ENCODE peak calls at places on chromosomes 16 and 17, in nine cellular contexts. One of them, this sample, is unnamed.

GRCh38 chr17:49915670-49916069 is 53.3 kb upstream of the DLX4 start:
- DNase-seq in GM23248: no peak
- DNase-seq in MM.1S: no peak
- DNase-seq in SK-N-SH: no peak
- DNase-seq in neural progenitor cell: peak; percentile 31
- DNase-seq in hepatocyte: no peak
- DNase-seq in HCT116: no peak
- DNase-seq in GM23338: no peak
- DNase-seq in OCI-LY7: no peak
- DNase-seq in this sample: no peak

GRCh38 chr17:50523208-50523607 is 9.3 kb upstream of the EPN3 start:
- DNase-seq in neural progenitor cell: no peak
- DNase-seq in MM.1S: no peak
- DNase-seq in OCI-LY7: no peak
- DNase-seq in GM23248: no peak
- DNase-seq in hepatocyte: no peak
- DNase-seq in SK-N-SH: no peak
- DNase-seq in GM23338: no peak
- DNase-seq in HCT116: no peak
- DNase-seq in this sample: no peak

GRCh38 chr16:24930440-24930839 is 84.7 kb downstream of the SLC5A11 start:
- DNase-seq in GM23248: no peak
- DNase-seq in MM.1S: no peak
- DNase-seq in hepatocyte: no peak
- DNase-seq in neural progenitor cell: no peak
- DNase-seq in HCT116: no peak
- DNase-seq in SK-N-SH: no peak
- DNase-seq in OCI-LY7: no peak
- DNase-seq in GM23338: no peak
- DNase-seq in this sample: no peak

GRCh38 chr17:40107266-40107980 is 7.0 kb upstream of the NR1D1 start:
- DNase-seq in MM.1S: no peak
- DNase-seq in GM23338: no peak
- DNase-seq in HCT116: no peak
- DNase-seq in neural progenitor cell: no peak
- DNase-seq in hepatocyte: no peak
- DNase-seq in OCI-LY7: no peak
- DNase-seq in SK-N-SH: no peak
- DNase-seq in GM23248: peak; percentile 55
- DNase-seq in this sample: no peak

GRCh38 chr16:78504391-78504945 is 405.0 kb downstream of the WWOX start:
- DNase-seq in HCT116: no peak
- DNase-seq in OCI-LY7: no peak
- DNase-seq in GM23338: no peak
- DNase-seq in hepatocyte: peak; percentile 12
- DNase-seq in neural progenitor cell: no peak
- DNase-seq in MM.1S: no peak
- DNase-seq in SK-N-SH: no peak
- DNase-seq in GM23248: peak; percentile 39
- DNase-seq in this sample: no peak

GRCh38 chr16:66741971-66742396 is 9.4 kb downstream of the DYNC1LI2 start:
- DNase-seq in hepatocyte: no peak
- DNase-seq in SK-N-SH: no peak
- DNase-seq in OCI-LY7: no peak
- DNase-seq in neural progenitor cell: no peak
- DNase-seq in GM23338: no peak
- DNase-seq in HCT116: no peak
- DNase-seq in GM23248: peak; percentile 26
- DNase-seq in MM.1S: no peak
- DNase-seq in this sample: no peak

GRCh38 chr17:12097326-12097725 is 76.6 kb downstream of the MAP2K4 start:
- DNase-seq in GM23248: no peak
- DNase-seq in SK-N-SH: no peak
- DNase-seq in neural progenitor cell: no peak
- DNase-seq in MM.1S: no peak
- DNase-seq in GM23338: no peak
- DNase-seq in OCI-LY7: no peak
- DNase-seq in HCT116: no peak
- DNase-seq in hepatocyte: no peak
- DNase-seq in this sample: no peak

GRCh38 chr17:164536-165235 is 16.8 kb downstream of the DOC2B start:
- DNase-seq in hepatocyte: peak; percentile 80
- DNase-seq in OCI-LY7: peak; percentile 63
- DNase-seq in SK-N-SH: peak; percentile 88
- DNase-seq in HCT116: no peak
- DNase-seq in GM23248: peak; percentile 54
- DNase-seq in GM23338: peak; percentile 68
- DNase-seq in MM.1S: no peak
- DNase-seq in neural progenitor cell: peak; percentile 85
- DNase-seq in this sample: peak; percentile 21

GRCh38 chr17:64575431-64575830 is 68.7 kb downstream of the CEP95 start:
- DNase-seq in SK-N-SH: no peak
- DNase-seq in HCT116: no peak
- DNase-seq in neural progenitor cell: no peak
- DNase-seq in OCI-LY7: no peak
- DNase-seq in GM23338: no peak
- DNase-seq in hepatocyte: no peak
- DNase-seq in MM.1S: no peak
- DNase-seq in GM23248: peak; percentile 32
- DNase-seq in this sample: no peak

GRCh38 chr17:64583055-64583454 is 76.3 kb downstream of the CEP95 start:
- DNase-seq in MM.1S: no peak
- DNase-seq in HCT116: no peak
- DNase-seq in neural progenitor cell: no peak
- DNase-seq in GM23338: no peak
- DNase-seq in SK-N-SH: no peak
- DNase-seq in hepatocyte: no peak
- DNase-seq in OCI-LY7: no peak
- DNase-seq in GM23248: no peak
- DNase-seq in this sample: peak; percentile 76

GRCh38 chr17:64585146-64585545 is 77.0 kb downstream of the SMURF2 start:
- DNase-seq in SK-N-SH: no peak
- DNase-seq in neural progenitor cell: no peak
- DNase-seq in HCT116: no peak
- DNase-seq in MM.1S: no peak
- DNase-seq in OCI-LY7: no peak
- DNase-seq in GM23248: no peak
- DNase-seq in hepatocyte: no peak
- DNase-seq in GM23338: no peak
- DNase-seq in this sample: peak; percentile 52

GRCh38 chr17:64574646-64575045 is 67.9 kb downstream of the CEP95 start:
- DNase-seq in GM23338: no peak
- DNase-seq in GM23248: no peak
- DNase-seq in MM.1S: no peak
- DNase-seq in SK-N-SH: no peak
- DNase-seq in neural progenitor cell: no peak
- DNase-seq in OCI-LY7: no peak
- DNase-seq in hepatocyte: no peak
- DNase-seq in HCT116: no peak
- DNase-seq in this sample: no peak

DNA sequence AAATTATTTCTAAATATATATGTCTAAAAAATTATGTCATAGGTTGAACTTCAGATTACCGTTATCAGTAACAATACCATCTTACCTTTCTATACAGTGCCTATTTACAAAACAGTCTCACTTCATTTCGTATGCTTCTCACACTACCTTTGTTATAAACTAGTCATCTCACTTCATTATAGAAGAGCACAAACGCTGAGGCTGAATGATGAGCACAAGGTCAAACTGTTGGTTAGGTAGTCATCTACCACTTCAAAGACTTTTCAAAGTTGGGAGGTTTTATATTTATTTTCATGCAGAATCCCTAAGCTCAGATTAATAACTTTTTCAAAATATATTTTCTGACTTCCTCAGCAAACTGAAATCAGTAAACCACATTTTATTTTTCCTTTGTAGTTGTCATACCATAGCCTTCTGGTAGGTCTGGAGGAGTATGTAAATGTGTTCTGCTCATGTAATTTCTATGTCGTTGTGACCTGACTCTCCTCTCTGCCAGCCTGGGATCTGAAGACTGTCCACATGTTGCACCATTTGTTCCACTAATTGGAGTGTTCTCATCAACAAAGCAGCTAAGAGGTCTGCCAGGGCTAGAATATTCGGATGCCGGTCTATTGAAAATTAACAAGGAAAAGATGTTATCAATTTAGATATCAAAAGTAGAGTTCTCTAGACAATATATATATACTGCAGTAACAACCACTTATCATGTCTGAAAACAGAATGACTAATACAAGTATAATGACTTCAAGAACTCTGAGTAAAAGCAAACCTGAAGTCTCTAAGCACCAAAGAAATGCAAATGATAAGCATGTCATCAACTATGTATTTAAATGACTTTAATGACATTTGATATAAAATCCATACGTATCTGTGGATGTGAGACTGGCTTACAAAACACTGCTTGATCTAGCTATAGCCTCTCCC is 73.9 kb downstream of the CEP95 start:
- DNase-seq in neural progenitor cell: no peak
- DNase-seq in MM.1S: no peak
- DNase-seq in HCT116: no peak
- DNase-seq in hepatocyte: no peak
- DNase-seq in OCI-LY7: no peak
- DNase-seq in SK-N-SH: no peak
- DNase-seq in GM23338: no peak
- DNase-seq in GM23248: peak; percentile 31
- DNase-seq in this sample: no peak
- TF ChIP-seq EZH2phosphoT487 in neural progenitor cell: no peak
- TF ChIP-seq EZH2phosphoT487 in MM.1S: no peak
- TF ChIP-seq EZH2phosphoT487 in HCT116: no peak
- TF ChIP-seq EZH2phosphoT487 in hepatocyte: no peak
- TF ChIP-seq EZH2phosphoT487 in OCI-LY7: no peak
- TF ChIP-seq EZH2phosphoT487 in SK-N-SH: no peak
- TF ChIP-seq EZH2phosphoT487 in GM23338: no peak
- TF ChIP-seq EZH2phosphoT487 in GM23248: no peak
- TF ChIP-seq EZH2phosphoT487 in this sample: no peak

GRCh38 chr16:46922239-46922638 is 38.1 kb downstream of the GPT2 start:
- DNase-seq in GM23338: no peak
- DNase-seq in SK-N-SH: no peak
- DNase-seq in GM23248: no peak
- DNase-seq in neural progenitor cell: no peak
- DNase-seq in hepatocyte: no peak
- DNase-seq in OCI-LY7: no peak
- DNase-seq in MM.1S: no peak
- DNase-seq in HCT116: no peak
- DNase-seq in this sample: no peak

GRCh38 chr16:46923513-46924295 is 39.5 kb downstream of the GPT2 start:
- DNase-seq in MM.1S: no peak
- DNase-seq in HCT116: no peak
- DNase-seq in GM23248: peak; percentile 11
- DNase-seq in OCI-LY7: no peak
- DNase-seq in hepatocyte: no peak
- DNase-seq in neural progenitor cell: no peak
- DNase-seq in GM23338: no peak
- DNase-seq in SK-N-SH: no peak
- DNase-seq in this sample: no peak

GRCh38 chr16:46918400-46918799 is 34.2 kb downstream of the GPT2 start:
- DNase-seq in neural progenitor cell: no peak
- DNase-seq in hepatocyte: no peak
- DNase-seq in SK-N-SH: no peak
- DNase-seq in HCT116: no peak
- DNase-seq in GM23338: no peak
- DNase-seq in GM23248: no peak
- DNase-seq in MM.1S: no peak
- DNase-seq in OCI-LY7: no peak
- DNase-seq in this sample: no peak

GRCh38 chr16:46918905-46919792 is 35.0 kb downstream of the GPT2 start:
- DNase-seq in GM23338: no peak
- DNase-seq in MM.1S: no peak
- DNase-seq in neural progenitor cell: peak; percentile 80
- DNase-seq in OCI-LY7: peak; percentile 72
- DNase-seq in hepatocyte: peak; percentile 45
- DNase-seq in SK-N-SH: no peak
- DNase-seq in HCT116: no peak
- DNase-seq in GM23248: no peak
- DNase-seq in this sample: no peak

GRCh38 chr16:46920402-46921068 is 36.4 kb downstream of the GPT2 start:
- DNase-seq in GM23248: no peak
- DNase-seq in hepatocyte: no peak
- DNase-seq in MM.1S: no peak
- DNase-seq in neural progenitor cell: no peak
- DNase-seq in SK-N-SH: no peak
- DNase-seq in GM23338: no peak
- DNase-seq in OCI-LY7: no peak
- DNase-seq in HCT116: peak; percentile 10
- DNase-seq in this sample: no peak
- TF ChIP-seq EZH2phosphoT487 in GM23248: no peak
- TF ChIP-seq EZH2phosphoT487 in hepatocyte: no peak
- TF ChIP-seq EZH2phosphoT487 in MM.1S: no peak
- TF ChIP-seq EZH2phosphoT487 in neural progenitor cell: no peak
- TF ChIP-seq EZH2phosphoT487 in SK-N-SH: no peak
- TF ChIP-seq EZH2phosphoT487 in GM23338: no peak
- TF ChIP-seq EZH2phosphoT487 in OCI-LY7: no peak
- TF ChIP-seq EZH2phosphoT487 in HCT116: no peak
- TF ChIP-seq EZH2phosphoT487 in this sample: no peak

GRCh38 chr17:81998719-81999438 is 21.4 kb downstream of the ASPSCR1 start:
- DNase-seq in HCT116: no peak
- DNase-seq in OCI-LY7: no peak
- DNase-seq in SK-N-SH: no peak
- DNase-seq in GM23338: no peak
- DNase-seq in neural progenitor cell: no peak
- DNase-seq in GM23248: no peak
- DNase-seq in MM.1S: no peak
- DNase-seq in hepatocyte: no peak
- DNase-seq in this sample: no peak

GRCh38 chr17:82001657-82002056 is 21.0 kb downstream of the CENPX start:
- DNase-seq in SK-N-SH: no peak
- DNase-seq in HCT116: no peak
- DNase-seq in MM.1S: no peak
- DNase-seq in neural progenitor cell: no peak
- DNase-seq in GM23248: no peak
- DNase-seq in GM23338: no peak
- DNase-seq in hepatocyte: no peak
- DNase-seq in OCI-LY7: no peak
- DNase-seq in this sample: no peak

GRCh38 chr17:81999587-81999974 is 22.2 kb downstream of the ASPSCR1 start:
- DNase-seq in neural progenitor cell: no peak
- DNase-seq in OCI-LY7: no peak
- DNase-seq in HCT116: no peak
- DNase-seq in SK-N-SH: no peak
- DNase-seq in GM23248: no peak
- DNase-seq in GM23338: no peak
- DNase-seq in hepatocyte: no peak
- DNase-seq in MM.1S: no peak
- DNase-seq in this sample: no peak

GRCh38 chr17:81999975-82000802 is 22.5 kb downstream of the CENPX start:
- DNase-seq in SK-N-SH: no peak
- DNase-seq in GM23248: no peak
- DNase-seq in GM23338: peak; percentile 44
- DNase-seq in MM.1S: no peak
- DNase-seq in hepatocyte: no peak
- DNase-seq in neural progenitor cell: no peak
- DNase-seq in HCT116: no peak
- DNase-seq in OCI-LY7: no peak
- DNase-seq in this sample: no peak

GRCh38 chr17:82000803-82001649 is 21.7 kb downstream of the CENPX start:
- DNase-seq in SK-N-SH: no peak
- DNase-seq in HCT116: no peak
- DNase-seq in GM23338: no peak
- DNase-seq in MM.1S: no peak
- DNase-seq in OCI-LY7: peak; percentile 45
- DNase-seq in GM23248: no peak
- DNase-seq in hepatocyte: no peak
- DNase-seq in neural progenitor cell: no peak
- DNase-seq in this sample: no peak
- TF ChIP-seq EZH2phosphoT487 in SK-N-SH: no peak
- TF ChIP-seq EZH2phosphoT487 in HCT116: no peak
- TF ChIP-seq EZH2phosphoT487 in GM23338: no peak
- TF ChIP-seq EZH2phosphoT487 in MM.1S: no peak
- TF ChIP-seq EZH2phosphoT487 in OCI-LY7: no peak
- TF ChIP-seq EZH2phosphoT487 in GM23248: no peak
- TF ChIP-seq EZH2phosphoT487 in hepatocyte: no peak
- TF ChIP-seq EZH2phosphoT487 in neural progenitor cell: no peak
- TF ChIP-seq EZH2phosphoT487 in this sample: no peak

DNA sequence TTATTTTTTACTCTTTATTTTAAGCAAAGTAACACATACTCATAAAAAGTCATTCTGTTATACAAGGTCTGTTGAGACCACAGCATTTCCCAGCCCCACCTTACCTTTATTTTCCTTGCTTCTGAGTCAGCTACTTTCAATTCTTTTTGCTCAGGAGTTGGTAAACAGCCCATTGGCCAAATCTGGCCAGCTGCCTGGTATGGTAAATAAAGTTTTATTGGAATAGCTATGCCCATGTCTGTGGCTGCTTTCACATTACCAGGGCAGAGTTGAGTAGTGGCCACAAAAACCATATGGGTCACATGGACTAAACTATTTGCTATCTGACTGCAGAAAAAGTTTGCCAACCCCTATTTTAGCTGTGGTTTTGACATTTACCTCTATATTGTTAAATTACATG is 3.4 kb upstream of the NSRP1 start:
- DNase-seq in GM23248: no peak
- DNase-seq in hepatocyte: no peak
- DNase-seq in neural progenitor cell: no peak
- DNase-seq in SK-N-SH: no peak
- DNase-seq in MM.1S: peak; percentile 88
- DNase-seq in GM23338: no peak
- DNase-seq in OCI-LY7: no peak
- DNase-seq in HCT116: no peak
- DNase-seq in this sample: peak; percentile 96
- TF ChIP-seq EZH2phosphoT487 in GM23248: no peak
- TF ChIP-seq EZH2phosphoT487 in hepatocyte: no peak
- TF ChIP-seq EZH2phosphoT487 in neural progenitor cell: no peak
- TF ChIP-seq EZH2phosphoT487 in SK-N-SH: no peak
- TF ChIP-seq EZH2phosphoT487 in MM.1S: no peak
- TF ChIP-seq EZH2phosphoT487 in GM23338: no peak
- TF ChIP-seq EZH2phosphoT487 in OCI-LY7: no peak
- TF ChIP-seq EZH2phosphoT487 in HCT116: no peak
- TF ChIP-seq EZH2phosphoT487 in this sample: no peak

This sample was measured in PC-3.